ENCODE peak calls at places on chromosomes 7 and 10, in five cellular contexts. W is heart right ventricle; Z is trophoblast cell; R is CD8-positive, alpha-beta T cell; X is pancreas. I is an unnamed sample.

GRCh38 chr7:107891619-107892366 is 810 bp downstream of the DLD start:
- DNase-seq in W (no peak), Z (no peak), R (no peak), X (no peak), I (no peak)

GRCh38 chr7:144817001-144817400 is 18.9 kb downstream of the TPK1 start:
- DNase-seq in W (no peak), Z (no peak), R (no peak), X (no peak), I (no peak)

GRCh38 chr10:67650558-67650957 is 45.4 kb downstream of the CTNNA3 start:
- DNase-seq in W (no peak), Z (no peak), R (no peak), X (no peak), I (no peak)

GRCh38 chr7:2248984-2249694 is 7.1 kb downstream of the NUDT1 start:
- DNase-seq in W (peak; percentile 64), Z (peak; percentile 4), R (no peak), X (peak; percentile 56), I (no peak)

GRCh38 chr7:105269397-105269796 is 119.3 kb downstream of the SRPK2 start:
- DNase-seq in W (no peak), Z (no peak), R (no peak), X (no peak), I (no peak)

GRCh38 chr10:78808736-78809135 is 260.0 kb upstream of the ZMIZ1 start:
- DNase-seq in W (no peak), Z (no peak), R (no peak), X (no peak), I (no peak)

GRCh38 chr10:32023264-32023663 is 33.0 kb downstream of the KIF5B start:
- DNase-seq in W (no peak), Z (no peak), R (no peak), X (no peak), I (no peak)

GRCh38 chr7:67375427-67375826 is 378.8 kb downstream of the TYW1 start:
- DNase-seq in W (no peak), Z (no peak), R (no peak), X (no peak), I (no peak)

GRCh38 chr7:34544621-34545020 is 113.4 kb upstream of the NPSR1 start:
- DNase-seq in W (no peak), Z (no peak), R (no peak), X (no peak), I (no peak)

GRCh38 chr10:87651801-87652200 is 7.9 kb upstream of the PAPSS2 start:
- DNase-seq in W (no peak), Z (no peak), R (no peak), X (no peak), I (no peak)

GRCh38 chr10:92420554-92421275 is 129.7 kb downstream of the MARCHF5 start:
- DNase-seq in W (no peak), Z (no peak), R (no peak), X (no peak), I (no peak)

GRCh38 chr10:87966454-87966853 is 103.0 kb downstream of the PTEN start:
- DNase-seq in W (no peak), Z (no peak), R (no peak), X (no peak), I (no peak)

GRCh38 chr10:78470267-78471103 is 436.8 kb downstream of the RPS24 start:
- DNase-seq in W (no peak), Z (no peak), R (no peak), X (no peak), I (no peak)

GRCh38 chr10:1736180-1736971 is 949 bp downstream of the ADARB2 start:
- DNase-seq in W (no peak), Z (no peak), R (no peak), X (no peak), I (no peak)

GRCh38 chr10:108913300-108913699 is 1010.0 kb downstream of the XPNPEP1 start:
- DNase-seq in W (no peak), Z (no peak), R (no peak), X (no peak), I (no peak)

GRCh38 chr10:70145166-70145665 is 1.3 kb downstream of the TYSND1 start:
- DNase-seq in W (no peak), Z (no peak), R (no peak), X (no peak), I (no peak)

GRCh38 chr7:29457141-29457561 is 106.5 kb upstream of the PRR15 start:
- DNase-seq in W (no peak), Z (peak; percentile 66), R (no peak), X (no peak), I (no peak)

GRCh38 chr10:13636776-13637175 is 50.0 kb downstream of the PRPF18 start:
- DNase-seq in W (no peak), Z (no peak), R (no peak), X (no peak), I (no peak)

GRCh38 chr7:45391618-45392451 is 182.3 kb upstream of the ADCY1 start:
- DNase-seq in W (no peak), Z (no peak), R (no peak), X (no peak), I (no peak)

GRCh38 chr7:120502825-120503224 is 229.8 kb downstream of the KCND2 start:
- DNase-seq in W (no peak), Z (no peak), R (no peak), X (no peak), I (no peak)

GRCh38 chr7:69598487-69599148 is 343 bp downstream of the AUTS2 start:
- DNase-seq in W (peak; percentile 33), Z (no peak), R (no peak), X (peak; percentile 33), I (no peak)

GRCh38 chr10:114856544-114857287 is 35.1 kb downstream of the FHIP2A start:
- DNase-seq in W (no peak), Z (peak; percentile 48), R (no peak), X (no peak), I (no peak)

GRCh38 chr7:48458701-48459509 is 287.6 kb downstream of the ABCA13 start:
- DNase-seq in W (no peak), Z (peak; percentile 46), R (no peak), X (no peak), I (no peak)

GRCh38 chr7:96236198-96237039 is 85.5 kb downstream of the SLC25A13 start:
- DNase-seq in W (peak; percentile 63), Z (no peak), R (no peak), X (no peak), I (peak; percentile 18)

GRCh38 chr10:37285063-37285462 is 159.7 kb downstream of the ANKRD30A start:
- DNase-seq in W (no peak), Z (no peak), R (no peak), X (no peak), I (no peak)

GRCh38 chr10:100175873-100176272 is 10.0 kb downstream of the ERLIN1 start:
- DNase-seq in W (no peak), Z (no peak), R (no peak), X (no peak), I (no peak)
- H3K27ac ChIP-seq in W (no peak overlapping the region), Z (no peak overlapping the region), R (no peak overlapping the region), X (no peak overlapping the region), I (no peak overlapping the region)

GRCh38 chr7:136940917-136941316 is 72.5 kb downstream of the CHRM2 start:
- DNase-seq in W (no peak), Z (no peak), R (no peak), X (no peak), I (no peak)

GRCh38 chr7:136941815-136942214 is 73.4 kb downstream of the CHRM2 start:
- DNase-seq in W (no peak), Z (no peak), R (no peak), X (no peak), I (no peak)

GRCh38 chr7:136938476-136938875 is 70.0 kb downstream of the CHRM2 start:
- DNase-seq in W (no peak), Z (no peak), R (no peak), X (no peak), I (no peak)

GRCh38 chr7:136942396-136942795 is 73.9 kb downstream of the CHRM2 start:
- DNase-seq in W (no peak), Z (no peak), R (no peak), X (no peak), I (no peak)

DNA sequence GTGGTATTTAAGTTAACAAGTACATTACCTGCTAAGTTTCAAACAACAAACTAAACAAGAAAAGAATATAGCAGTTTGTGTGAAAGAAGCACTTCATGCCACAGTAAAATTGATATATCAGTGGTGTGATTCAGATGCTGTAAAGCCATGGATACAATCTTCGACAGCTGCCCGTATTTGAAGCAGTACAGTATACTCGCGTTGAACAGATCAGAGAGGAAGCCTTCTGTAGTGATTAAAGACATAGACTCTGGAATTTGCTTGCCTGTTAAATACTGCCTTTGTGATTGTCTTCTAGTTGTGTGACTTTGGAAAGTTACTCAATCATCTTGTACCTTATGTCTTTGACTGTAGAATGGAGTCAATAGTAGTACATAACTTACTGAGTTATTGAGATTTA is 71.7 kb downstream of the CHRM2 start:
- DNase-seq in W (no peak), Z (no peak), R (no peak), X (no peak), I (no peak)
- H3K27ac ChIP-seq in W (peak overlapping the region; percentile 50), Z (no peak overlapping the region), R (no peak overlapping the region), X (no peak overlapping the region), I (no peak overlapping the region)

GRCh38 chr7:157769016-157769869 is 432.4 kb downstream of the DNAJB6 start:
- DNase-seq in W (no peak), Z (no peak), R (no peak), X (no peak), I (no peak)
- H3K27ac ChIP-seq in W (no peak overlapping the region), Z (no peak overlapping the region), R (no peak overlapping the region), X (no peak overlapping the region), I (no peak overlapping the region)

GRCh38 chr7:98879198-98879988 is 1.1 kb downstream of the TRRAP start:
- DNase-seq in W (no peak), Z (peak; percentile 30), R (peak; percentile 70), X (peak; percentile 43), I (peak; percentile 27)

GRCh38 chr7:98877146-98877545 is 1.2 kb upstream of the TRRAP start:
- DNase-seq in W (no peak), Z (no peak), R (no peak), X (no peak), I (no peak)

GRCh38 chr7:98878365-98879197 is at the start of gene TRRAP:
- DNase-seq in W (peak; percentile 69), Z (no peak), R (peak; percentile 72), X (peak; percentile 73), I (no peak)

GRCh38 chr7:98879989-98880337 is 1.6 kb downstream of the TRRAP start:
- DNase-seq in W (no peak), Z (no peak), R (no peak), X (no peak), I (no peak)

DNA sequence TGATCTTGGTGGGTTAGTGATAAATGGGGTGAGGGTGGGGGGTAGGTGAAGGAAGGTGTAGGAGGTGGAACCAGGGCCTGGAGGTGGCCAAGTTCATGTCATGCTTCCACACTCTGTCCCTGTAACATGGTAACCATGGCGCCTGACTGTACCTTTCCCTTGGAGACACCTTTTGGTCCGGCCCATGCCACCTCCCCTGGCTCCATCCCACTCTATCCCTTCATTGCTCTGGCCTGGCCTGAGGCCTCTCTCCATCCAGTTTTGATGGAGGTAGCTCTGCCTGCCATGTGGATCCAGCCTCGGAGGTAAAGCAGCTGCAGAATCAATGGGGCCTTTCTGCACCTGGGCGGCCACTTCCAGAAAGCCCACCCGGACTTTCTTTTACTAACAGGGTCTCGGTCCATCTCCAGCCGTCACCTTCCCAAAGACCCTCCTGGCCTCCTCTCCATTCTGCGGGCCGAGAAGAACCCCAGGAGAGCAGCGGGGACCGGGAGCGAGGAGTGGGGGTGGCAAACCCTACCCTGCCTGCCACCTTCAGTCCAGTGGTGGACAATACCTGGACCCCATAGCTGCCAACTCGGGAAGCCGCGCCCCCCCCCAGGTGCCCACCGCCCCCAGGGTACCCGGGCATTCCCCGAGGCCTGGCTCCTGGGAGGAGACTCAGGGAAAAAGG is 504 bp upstream of the TRRAP start:
- DNase-seq in W (no peak), Z (no peak), R (no peak), X (no peak), I (no peak)
- H3K27ac ChIP-seq in W (peak overlapping the region; percentile 99), Z (no peak overlapping the region), R (no peak overlapping the region), X (peak overlapping the region; percentile 94), I (no peak overlapping the region)

I was measured in HCT116.